ENCODE peak calls at places on chromosomes 7 and 10, in ten cellular contexts. O is neuronal stem cell; Q is epithelial cell of esophagus; F is ascending aorta; P is nucleus accumbens; B is COR-L47; C is NCI-H69; A is activated CD8-positive, alpha-beta T cell treated with anti-CD3 and anti-CD28 coated beads, Interleukin-2, amount 10 ng/mL, durations not matched to agents 7 days and 5 days; S is fibroblast of mammary gland; U is WTC11. W is an unnamed sample.

GRCh38 chr10:33136271-33136670 is 178.2 kb upstream of the ITGB1 start:
- DNase-seq in U (no peak), O (no peak), Q (peak), C (peak), F (no peak), B (no peak), P (no peak), S (peak), A (no peak), W (no peak)

GRCh38 chr10:69757553-69758309 is 44.0 kb upstream of the COL13A1 start:
- DNase-seq in B (peak), P (no peak), C (peak), A (no peak), F (no peak), U (no peak), O (no peak), Q (peak), S (peak), W (no peak)

GRCh38 chr10:47257396-47258120 is 42.4 kb upstream of the GDF10 start:
- DNase-seq in A (no peak), B (no peak), O (no peak), S (peak), F (no peak), U (no peak), C (no peak), P (no peak), Q (peak), W (no peak)

GRCh38 chr10:55989188-55989587 is 371.9 kb downstream of the ZWINT start:
- DNase-seq in A (no peak), P (no peak), B (no peak), S (no peak), C (no peak), F (no peak), O (no peak), Q (no peak), U (no peak), W (no peak)

GRCh38 chr10:100788027-100788900 is 42.9 kb downstream of the PAX2 start:
- DNase-seq in Q (no peak), F (no peak), B (no peak), P (no peak), S (no peak), O (no peak), A (no peak), C (no peak), U (peak), W (no peak)

GRCh38 chr10:23419657-23420319 is 19.1 kb upstream of the OTUD1 start:
- DNase-seq in B (no peak), C (no peak), F (no peak), P (no peak), S (no peak), Q (peak), A (no peak), U (no peak), O (no peak), W (no peak)

GRCh38 chr10:24642921-24643678 is 80.6 kb downstream of the ARHGAP21 start:
- DNase-seq in U (no peak), B (peak), C (peak), P (no peak), S (peak), O (no peak), A (peak), Q (peak), F (no peak), W (no peak)

GRCh38 chr10:132175907-132176581 is 10.7 kb upstream of the DPYSL4 start:
- DNase-seq in S (no peak), C (peak), A (no peak), U (peak), O (no peak), Q (no peak), F (no peak), B (peak), P (peak), W (peak)

GRCh38 chr10:123269017-123269552 is 114.9 kb downstream of the BUB3 start:
- DNase-seq in B (no peak), U (no peak), F (no peak), S (no peak), O (no peak), Q (no peak), C (no peak), A (no peak), P (no peak), W (no peak)

GRCh38 chr10:48455392-48456151 is 149.1 kb downstream of the MAPK8 start:
- DNase-seq in F (no peak), B (no peak), U (no peak), O (no peak), Q (no peak), P (no peak), A (no peak), C (no peak), S (no peak), W (no peak)

GRCh38 chr7:80379034-80379433 is 132.8 kb downstream of the GNAT3 start:
- DNase-seq in Q (peak), U (no peak), A (no peak), S (peak), C (peak), O (no peak), B (peak), F (no peak), P (no peak), W (no peak)

GRCh38 chr7:78395298-78396120 is 596.9 kb downstream of the PHTF2 start:
- DNase-seq in U (no peak), B (no peak), P (no peak), F (no peak), Q (no peak), O (no peak), S (no peak), A (no peak), C (no peak), W (no peak)

GRCh38 chr10:119189811-119190282 is 11.2 kb upstream of the PRDX3 start:
- DNase-seq in S (no peak), A (peak), P (no peak), F (no peak), C (no peak), U (no peak), B (no peak), O (no peak), Q (no peak), W (peak)

W was measured in C1 segment of cervical spinal cord.